ENCODE peak calls at places on chromosomes 12 and 14, in nine cellular contexts. One of them, this sample, is unnamed.

GRCh38 chr14:100048786-100049185 is 16.4 kb upstream of the EVL start:
- DNase-seq in endothelial cell of umbilical vein: no peak
- DNase-seq in upper lobe of left lung: no peak
- DNase-seq in sigmoid colon: no peak
- DNase-seq in HepG2: no peak
- DNase-seq in suprapubic skin: no peak
- DNase-seq in stomach: no peak
- DNase-seq in prostate gland: no peak
- DNase-seq in HCT116: no peak
- DNase-seq in this sample: no peak

GRCh38 chr12:104454997-104455396 is 1.8 kb upstream of the CHST11 start:
- DNase-seq in endothelial cell of umbilical vein: peak; percentile 33
- DNase-seq in upper lobe of left lung: no peak
- DNase-seq in sigmoid colon: peak; percentile 38
- DNase-seq in HepG2: no peak
- DNase-seq in suprapubic skin: no peak
- DNase-seq in stomach: no peak
- DNase-seq in prostate gland: no peak
- DNase-seq in HCT116: peak; percentile 57
- DNase-seq in this sample: no peak

GRCh38 chr12:31368666-31369361 is 42.9 kb upstream of the SINHCAF start:
- DNase-seq in endothelial cell of umbilical vein: no peak
- DNase-seq in upper lobe of left lung: no peak
- DNase-seq in sigmoid colon: no peak
- DNase-seq in HepG2: no peak
- DNase-seq in suprapubic skin: no peak
- DNase-seq in stomach: peak; percentile 57
- DNase-seq in prostate gland: no peak
- DNase-seq in HCT116: no peak
- DNase-seq in this sample: no peak

GRCh38 chr12:121610239-121611149 is 15.8 kb upstream of the ORAI1 start:
- DNase-seq in endothelial cell of umbilical vein: no peak
- DNase-seq in upper lobe of left lung: no peak
- DNase-seq in sigmoid colon: peak; percentile 89
- DNase-seq in HepG2: no peak
- DNase-seq in suprapubic skin: no peak
- DNase-seq in stomach: no peak
- DNase-seq in prostate gland: no peak
- DNase-seq in HCT116: no peak
- DNase-seq in this sample: peak; percentile 40

GRCh38 chr12:96198970-96199369 is 4.8 kb downstream of the ELK3 start:
- DNase-seq in endothelial cell of umbilical vein: peak; percentile 68
- DNase-seq in upper lobe of left lung: no peak
- DNase-seq in sigmoid colon: no peak
- DNase-seq in HepG2: no peak
- DNase-seq in suprapubic skin: no peak
- DNase-seq in stomach: no peak
- DNase-seq in prostate gland: no peak
- DNase-seq in HCT116: peak; percentile 87
- DNase-seq in this sample: no peak

GRCh38 chr12:43285248-43285647 is 266.8 kb downstream of the ADAMTS20 start:
- DNase-seq in endothelial cell of umbilical vein: peak; percentile 65
- DNase-seq in upper lobe of left lung: no peak
- DNase-seq in sigmoid colon: no peak
- DNase-seq in HepG2: no peak
- DNase-seq in suprapubic skin: no peak
- DNase-seq in stomach: no peak
- DNase-seq in prostate gland: no peak
- DNase-seq in HCT116: no peak
- DNase-seq in this sample: no peak

GRCh38 chr14:32414808-32415255 is 85.7 kb downstream of the AKAP6 start:
- DNase-seq in endothelial cell of umbilical vein: peak; percentile 9
- DNase-seq in upper lobe of left lung: no peak
- DNase-seq in sigmoid colon: no peak
- DNase-seq in HepG2: no peak
- DNase-seq in suprapubic skin: no peak
- DNase-seq in stomach: no peak
- DNase-seq in prostate gland: no peak
- DNase-seq in HCT116: no peak
- DNase-seq in this sample: no peak

GRCh38 chr14:60094306-60094897 is 2.7 kb downstream of the PCNX4 start:
- DNase-seq in endothelial cell of umbilical vein: peak; percentile 16
- DNase-seq in upper lobe of left lung: no peak
- DNase-seq in sigmoid colon: no peak
- DNase-seq in HepG2: peak; percentile 90
- DNase-seq in suprapubic skin: no peak
- DNase-seq in stomach: no peak
- DNase-seq in prostate gland: no peak
- DNase-seq in HCT116: no peak
- DNase-seq in this sample: no peak

GRCh38 chr14:29235991-29236390 is 469.4 kb downstream of the FOXG1 start:
- DNase-seq in endothelial cell of umbilical vein: peak; percentile 17
- DNase-seq in upper lobe of left lung: no peak
- DNase-seq in sigmoid colon: no peak
- DNase-seq in HepG2: no peak
- DNase-seq in suprapubic skin: no peak
- DNase-seq in stomach: no peak
- DNase-seq in prostate gland: no peak
- DNase-seq in HCT116: no peak
- DNase-seq in this sample: no peak

GRCh38 chr12:53051058-53051880 is 1.4 kb downstream of the TNS2 start:
- DNase-seq in endothelial cell of umbilical vein: peak; percentile 80
- DNase-seq in upper lobe of left lung: peak; percentile 86
- DNase-seq in sigmoid colon: peak; percentile 95
- DNase-seq in HepG2: peak; percentile 82
- DNase-seq in suprapubic skin: peak; percentile 92
- DNase-seq in stomach: peak; percentile 59
- DNase-seq in prostate gland: peak; percentile 66
- DNase-seq in HCT116: no peak
- DNase-seq in this sample: peak; percentile 57

GRCh38 chr14:105086833-105087307 is 21.6 kb upstream of the GPR132 start:
- DNase-seq in endothelial cell of umbilical vein: peak; percentile 68
- DNase-seq in upper lobe of left lung: peak; percentile 92
- DNase-seq in sigmoid colon: peak; percentile 89
- DNase-seq in HepG2: peak; percentile 47
- DNase-seq in suprapubic skin: peak; percentile 82
- DNase-seq in stomach: peak; percentile 78
- DNase-seq in prostate gland: peak; percentile 66
- DNase-seq in HCT116: peak; percentile 24
- DNase-seq in this sample: peak; percentile 80

GRCh38 chr12:132460571-132460970 is 29.4 kb upstream of the FBRSL1 start:
- DNase-seq in endothelial cell of umbilical vein: no peak
- DNase-seq in upper lobe of left lung: no peak
- DNase-seq in sigmoid colon: no peak
- DNase-seq in HepG2: peak; percentile 40
- DNase-seq in suprapubic skin: no peak
- DNase-seq in stomach: no peak
- DNase-seq in prostate gland: no peak
- DNase-seq in HCT116: no peak
- DNase-seq in this sample: no peak

GRCh38 chr12:6230321-6231110 is 30.3 kb downstream of the CD9 start:
- DNase-seq in endothelial cell of umbilical vein: no peak
- DNase-seq in upper lobe of left lung: peak; percentile 89
- DNase-seq in sigmoid colon: peak; percentile 94
- DNase-seq in HepG2: peak; percentile 92
- DNase-seq in suprapubic skin: peak; percentile 90
- DNase-seq in stomach: peak; percentile 63
- DNase-seq in prostate gland: peak; percentile 81
- DNase-seq in HCT116: no peak
- DNase-seq in this sample: peak; percentile 74

DNA sequence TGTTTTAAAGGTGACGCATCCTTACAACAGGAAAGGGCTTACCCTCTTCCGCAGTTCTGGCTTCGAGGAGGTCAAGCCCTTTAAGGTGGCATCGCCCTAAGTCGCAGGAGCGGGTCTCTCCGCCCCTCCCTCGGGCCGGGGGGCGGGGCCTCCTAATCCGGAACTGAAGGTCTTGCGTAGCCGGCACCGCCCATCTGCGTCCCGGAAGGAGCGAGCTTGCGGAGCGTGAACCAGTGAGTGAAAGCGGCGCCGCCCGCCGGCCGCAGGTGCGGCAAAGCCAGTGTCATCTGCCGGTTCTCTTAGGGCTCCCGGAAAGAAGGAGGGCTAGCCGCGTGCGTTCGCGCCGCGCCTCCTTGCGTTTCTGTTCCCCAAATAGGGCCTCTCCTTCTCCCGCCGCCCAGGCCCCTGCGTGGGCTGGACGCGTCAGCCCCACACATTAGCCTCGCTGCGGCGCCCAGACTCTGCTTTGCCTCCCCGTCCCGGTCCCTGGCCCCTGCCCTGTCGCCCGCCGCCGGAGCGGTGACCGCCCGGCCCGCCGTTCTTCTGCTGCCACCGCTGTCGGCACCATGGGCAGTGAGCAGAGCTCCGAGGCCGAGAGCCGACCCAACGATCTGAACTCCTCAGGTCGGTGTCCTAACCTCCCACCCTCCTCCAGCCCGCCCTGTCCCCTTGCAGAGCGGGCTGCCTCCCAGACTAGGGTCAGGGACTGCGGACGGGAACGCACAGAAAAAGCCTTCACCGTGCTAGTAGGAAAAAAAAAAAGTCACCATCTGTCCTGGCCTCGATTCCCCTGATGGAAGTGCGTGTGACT is at the start of gene BORCS5:
- DNase-seq in endothelial cell of umbilical vein: peak; percentile 90
- DNase-seq in upper lobe of left lung: peak; percentile 99
- DNase-seq in sigmoid colon: peak; percentile 98
- DNase-seq in HepG2: peak; percentile 89
- DNase-seq in suprapubic skin: peak; percentile 98
- DNase-seq in stomach: peak; percentile 99
- DNase-seq in prostate gland: peak; percentile 97
- DNase-seq in HCT116: peak; percentile 91
- DNase-seq in this sample: peak; percentile 99
- TF ChIP-seq POLR2A in endothelial cell of umbilical vein: peak; percentile 93
- TF ChIP-seq POLR2A in upper lobe of left lung: peak; percentile 95
- TF ChIP-seq POLR2A in sigmoid colon: peak; percentile 98
- TF ChIP-seq POLR2A in HepG2: peak; percentile 97
- TF ChIP-seq POLR2A in suprapubic skin: peak; percentile 81
- TF ChIP-seq POLR2A in stomach: peak; percentile 98
- TF ChIP-seq POLR2A in prostate gland: peak; percentile 98
- TF ChIP-seq POLR2A in HCT116: peak; percentile 90
- TF ChIP-seq POLR2A in this sample: peak; percentile 99

DNA sequence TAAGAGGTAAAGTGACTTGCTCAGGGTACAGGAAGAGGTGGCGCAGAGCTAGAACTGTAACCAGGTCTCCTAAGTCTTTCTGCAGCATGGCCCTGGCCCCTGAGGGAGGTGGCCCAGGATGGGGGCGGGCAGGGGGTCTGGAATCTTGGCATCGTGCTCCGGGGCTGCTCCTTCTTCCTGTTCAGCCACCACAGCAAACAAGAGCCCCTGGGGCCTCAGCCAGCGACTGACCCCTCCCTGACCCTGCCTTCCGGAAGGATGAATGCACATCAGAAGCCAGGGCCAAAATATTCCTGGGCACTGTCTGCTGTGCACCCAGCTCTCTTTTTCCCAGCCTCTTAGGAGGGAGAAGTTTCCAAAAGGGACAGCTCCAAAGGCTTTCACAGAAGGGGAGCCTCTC is 242.8 kb downstream of the DPF3 start:
- DNase-seq in endothelial cell of umbilical vein: peak; percentile 44
- DNase-seq in upper lobe of left lung: no peak
- DNase-seq in sigmoid colon: no peak
- DNase-seq in HepG2: no peak
- DNase-seq in suprapubic skin: no peak
- DNase-seq in stomach: no peak
- DNase-seq in prostate gland: no peak
- DNase-seq in HCT116: no peak
- DNase-seq in this sample: no peak
- TF ChIP-seq POLR2AphosphoS5 in endothelial cell of umbilical vein: peak; percentile 76
- TF ChIP-seq POLR2AphosphoS5 in upper lobe of left lung: no peak
- TF ChIP-seq POLR2AphosphoS5 in sigmoid colon: no peak
- TF ChIP-seq POLR2AphosphoS5 in HepG2: no peak
- TF ChIP-seq POLR2AphosphoS5 in suprapubic skin: no peak
- TF ChIP-seq POLR2AphosphoS5 in stomach: no peak
- TF ChIP-seq POLR2AphosphoS5 in prostate gland: no peak
- TF ChIP-seq POLR2AphosphoS5 in HCT116: no peak
- TF ChIP-seq POLR2AphosphoS5 in this sample: no peak

DNA sequence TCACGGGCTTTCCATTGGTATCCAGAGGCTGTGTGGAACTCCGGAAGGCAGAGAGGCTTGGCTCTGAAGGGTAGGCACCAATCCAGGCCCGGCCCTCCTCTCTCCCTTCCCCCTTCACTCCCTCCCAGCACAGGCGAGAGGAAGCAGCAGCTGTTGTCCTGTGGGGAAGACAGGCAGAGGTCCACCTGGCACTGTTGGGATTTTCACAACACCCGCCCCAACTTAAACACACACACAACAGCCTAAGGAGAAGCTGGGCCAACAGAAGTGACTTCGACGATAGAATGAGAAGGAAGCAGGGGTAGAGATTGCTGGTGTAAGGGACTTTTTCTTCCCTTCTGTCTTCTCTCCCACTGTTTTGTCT is 3.1 kb upstream of the RNASE7 start:
- DNase-seq in endothelial cell of umbilical vein: peak; percentile 47
- DNase-seq in upper lobe of left lung: peak; percentile 59
- DNase-seq in sigmoid colon: peak; percentile 97
- DNase-seq in HepG2: peak; percentile 73
- DNase-seq in suprapubic skin: peak; percentile 90
- DNase-seq in stomach: peak; percentile 80
- DNase-seq in prostate gland: peak; percentile 88
- DNase-seq in HCT116: no peak
- DNase-seq in this sample: peak; percentile 87
- H3K4me1 ChIP-seq in endothelial cell of umbilical vein: peaks cover 4% of the 10 kb centered on the region
- H3K4me1 ChIP-seq in upper lobe of left lung: peaks cover 33% of the 10 kb centered on the region
- H3K4me1 ChIP-seq in sigmoid colon: no peaks in the 10 kb centered on the region
- H3K4me1 ChIP-seq in HepG2: peaks cover 69% of the 10 kb centered on the region
- H3K4me1 ChIP-seq in suprapubic skin: peaks cover 60% of the 10 kb centered on the region
- H3K4me1 ChIP-seq in stomach: peaks cover 29% of the 10 kb centered on the region
- H3K4me1 ChIP-seq in prostate gland: peaks cover 14% of the 10 kb centered on the region
- H3K4me1 ChIP-seq in HCT116: no peaks in the 10 kb centered on the region
- H3K4me1 ChIP-seq in this sample: peaks cover 28% of the 10 kb centered on the region

GRCh38 chr12:57889541-57889989 is 43.0 kb upstream of the CTDSP2 start:
- DNase-seq in endothelial cell of umbilical vein: peak; percentile 40
- DNase-seq in upper lobe of left lung: peak; percentile 78
- DNase-seq in sigmoid colon: peak; percentile 91
- DNase-seq in HepG2: no peak
- DNase-seq in suprapubic skin: peak; percentile 85
- DNase-seq in stomach: no peak
- DNase-seq in prostate gland: no peak
- DNase-seq in HCT116: no peak
- DNase-seq in this sample: peak; percentile 71
- TF ChIP-seq POLR2A in endothelial cell of umbilical vein: no peak
- TF ChIP-seq POLR2A in upper lobe of left lung: no peak
- TF ChIP-seq POLR2A in sigmoid colon: no peak
- TF ChIP-seq POLR2A in HepG2: no peak
- TF ChIP-seq POLR2A in suprapubic skin: no peak
- TF ChIP-seq POLR2A in stomach: no peak
- TF ChIP-seq POLR2A in prostate gland: peak; percentile 44
- TF ChIP-seq POLR2A in HCT116: no peak
- TF ChIP-seq POLR2A in this sample: peak; percentile 73

This sample was measured in transverse colon.